ENCODE peak calls at places on chromosomes 12 and 14, in ten cellular contexts. Q, D, K, F, X, P, M, U, L and A are unnamed samples.

GRCh38 chr14:61433822-61434221 is 112.4 kb downstream of the PRKCH start:
- DNase-seq in Q (no peak), D (no peak), K (no peak), F (no peak), X (no peak), P (no peak), M (no peak), U (no peak), L (no peak), A (no peak)

GRCh38 chr12:11014234-11014633 is 8.2 kb downstream of the TAS2R19 start:
- DNase-seq in Q (no peak), D (no peak), K (no peak), F (no peak), X (peak; percentile 5), P (no peak), M (peak; percentile 28), U (no peak), L (peak; percentile 13), A (no peak)

GRCh38 chr14:21686468-21686867 is 12.8 kb upstream of the OR4E1 start:
- DNase-seq in Q (no peak), D (no peak), K (no peak), F (no peak), X (no peak), P (no peak), M (peak; percentile 12), U (no peak), L (peak; percentile 24), A (no peak)

GRCh38 chr12:119178544-119179334 is at the start of gene HSPB8:
- DNase-seq in Q (peak; percentile 38), D (peak; percentile 75), K (no peak), F (peak; percentile 19), X (peak; percentile 92), P (no peak), M (peak; percentile 37), U (no peak), L (peak; percentile 53), A (no peak)

GRCh38 chr12:20525064-20525610 is 156.8 kb downstream of the PDE3A start:
- DNase-seq in Q (no peak), D (no peak), K (no peak), F (no peak), X (peak; percentile 28), P (no peak), M (peak; percentile 88), U (no peak), L (no peak), A (no peak)

GRCh38 chr14:105064001-105064400 is 1.2 kb downstream of the GPR132 start:
- DNase-seq in Q (no peak), D (no peak), K (no peak), F (no peak), X (no peak), P (no peak), M (no peak), U (no peak), L (no peak), A (no peak)

GRCh38 chr14:104341532-104342434 is 203.4 kb downstream of the KIF26A start:
- DNase-seq in Q (peak; percentile 76), D (peak; percentile 67), K (peak; percentile 44), F (no peak), X (no peak), P (peak; percentile 47), M (peak; percentile 20), U (no peak), L (peak; percentile 1), A (peak; percentile 23)

GRCh38 chr14:89180546-89180945 is 236.5 kb downstream of the FOXN3 start:
- DNase-seq in Q (no peak), D (no peak), K (no peak), F (no peak), X (no peak), P (no peak), M (no peak), U (no peak), L (no peak), A (no peak)

GRCh38 chr14:64966976-64967375 is 5.2 kb downstream of the RAB15 start:
- DNase-seq in Q (no peak), D (no peak), K (no peak), F (no peak), X (no peak), P (no peak), M (no peak), U (no peak), L (no peak), A (no peak)

GRCh38 chr12:56766535-56766934 is 3.4 kb downstream of the HSD17B6 start:
- DNase-seq in Q (no peak), D (no peak), K (peak; percentile 81), F (no peak), X (no peak), P (no peak), M (no peak), U (no peak), L (no peak), A (no peak)

GRCh38 chr14:20494935-20495766 is 10.2 kb upstream of the RNASE10 start:
- DNase-seq in Q (no peak), D (no peak), K (no peak), F (no peak), X (peak; percentile 6), P (no peak), M (peak; percentile 50), U (no peak), L (peak; percentile 38), A (no peak)

GRCh38 chr14:51517116-51517515 is 134.6 kb upstream of the FRMD6 start:
- DNase-seq in Q (no peak), D (no peak), K (no peak), F (no peak), X (no peak), P (no peak), M (no peak), U (no peak), L (no peak), A (no peak)

GRCh38 chr12:18222699-18223098 is 38.6 kb upstream of the PIK3C2G start:
- DNase-seq in Q (no peak), D (no peak), K (no peak), F (no peak), X (no peak), P (no peak), M (no peak), U (no peak), L (no peak), A (no peak)

GRCh38 chr12:53219116-53219955 is 12.3 kb upstream of the ITGB7 start:
- DNase-seq in Q (no peak), D (no peak), K (no peak), F (peak; percentile 55), X (peak; percentile 73), P (peak; percentile 72), M (peak; percentile 60), U (no peak), L (peak; percentile 63), A (no peak)

GRCh38 chr12:75913502-75914110 is 118.0 kb downstream of the PHLDA1 start:
- DNase-seq in Q (no peak), D (no peak), K (peak; percentile 38), F (no peak), X (peak; percentile 54), P (no peak), M (no peak), U (no peak), L (no peak), A (no peak)

GRCh38 chr14:64838656-64839055 is 41.1 kb downstream of the SPTB start:
- DNase-seq in Q (no peak), D (no peak), K (no peak), F (no peak), X (no peak), P (no peak), M (no peak), U (no peak), L (no peak), A (no peak)